ENCODE peak calls at places on chromosome 17, in six cellular contexts. One of them, this sample, is unnamed.

GRCh38 chr17:81037026-81037782 is 2.3 kb downstream of the BAIAP2 start:
- DNase-seq in GM12865: no peak
- DNase-seq in cardiac muscle cell: no peak
- DNase-seq in cardiac fibroblast: peak; percentile 22
- DNase-seq in ovary: no peak
- DNase-seq in CD8-positive, alpha-beta T cell: no peak
- DNase-seq in this sample: no peak

GRCh38 chr17:18015603-18016002 is 23.4 kb downstream of the ATPAF2 start:
- DNase-seq in ovary: no peak
- DNase-seq in CD8-positive, alpha-beta T cell: no peak
- DNase-seq in GM12865: no peak
- DNase-seq in cardiac muscle cell: no peak
- DNase-seq in cardiac fibroblast: no peak
- DNase-seq in this sample: no peak

GRCh38 chr17:80612997-80613731 is 68.5 kb downstream of the RPTOR start:
- DNase-seq in cardiac fibroblast: no peak
- DNase-seq in CD8-positive, alpha-beta T cell: no peak
- DNase-seq in cardiac muscle cell: no peak
- DNase-seq in GM12865: no peak
- DNase-seq in ovary: no peak
- DNase-seq in this sample: no peak

GRCh38 chr17:535165-535564 is 179.5 kb downstream of the VPS53 start:
- DNase-seq in CD8-positive, alpha-beta T cell: no peak
- DNase-seq in ovary: no peak
- DNase-seq in cardiac fibroblast: no peak
- DNase-seq in GM12865: no peak
- DNase-seq in cardiac muscle cell: no peak
- DNase-seq in this sample: no peak

GRCh38 chr17:18026408-18026776 is 12.6 kb downstream of the ATPAF2 start:
- DNase-seq in ovary: no peak
- DNase-seq in CD8-positive, alpha-beta T cell: peak; percentile 26
- DNase-seq in GM12865: no peak
- DNase-seq in cardiac muscle cell: peak; percentile 88
- DNase-seq in cardiac fibroblast: peak; percentile 86
- DNase-seq in this sample: peak; percentile 64

GRCh38 chr17:83151442-83152220 is 72.2 kb downstream of the METRNL start:
- DNase-seq in cardiac fibroblast: peak; percentile 11
- DNase-seq in cardiac muscle cell: no peak
- DNase-seq in CD8-positive, alpha-beta T cell: no peak
- DNase-seq in ovary: no peak
- DNase-seq in GM12865: no peak
- DNase-seq in this sample: peak; percentile 4

GRCh38 chr17:74071280-74071679 is 132.2 kb upstream of the RPL38 start:
- DNase-seq in ovary: no peak
- DNase-seq in GM12865: no peak
- DNase-seq in cardiac fibroblast: no peak
- DNase-seq in CD8-positive, alpha-beta T cell: no peak
- DNase-seq in cardiac muscle cell: no peak
- DNase-seq in this sample: no peak

GRCh38 chr17:69540356-69540755 is 125.9 kb downstream of the MAP2K6 start:
- DNase-seq in CD8-positive, alpha-beta T cell: no peak
- DNase-seq in cardiac muscle cell: peak; percentile 31
- DNase-seq in GM12865: no peak
- DNase-seq in cardiac fibroblast: peak; percentile 27
- DNase-seq in ovary: no peak
- DNase-seq in this sample: no peak

GRCh38 chr17:55547027-55547670 is 35.9 kb upstream of the SMIM36 start:
- DNase-seq in cardiac fibroblast: no peak
- DNase-seq in GM12865: no peak
- DNase-seq in ovary: no peak
- DNase-seq in CD8-positive, alpha-beta T cell: no peak
- DNase-seq in cardiac muscle cell: peak; percentile 39
- DNase-seq in this sample: peak; percentile 60

DNA sequence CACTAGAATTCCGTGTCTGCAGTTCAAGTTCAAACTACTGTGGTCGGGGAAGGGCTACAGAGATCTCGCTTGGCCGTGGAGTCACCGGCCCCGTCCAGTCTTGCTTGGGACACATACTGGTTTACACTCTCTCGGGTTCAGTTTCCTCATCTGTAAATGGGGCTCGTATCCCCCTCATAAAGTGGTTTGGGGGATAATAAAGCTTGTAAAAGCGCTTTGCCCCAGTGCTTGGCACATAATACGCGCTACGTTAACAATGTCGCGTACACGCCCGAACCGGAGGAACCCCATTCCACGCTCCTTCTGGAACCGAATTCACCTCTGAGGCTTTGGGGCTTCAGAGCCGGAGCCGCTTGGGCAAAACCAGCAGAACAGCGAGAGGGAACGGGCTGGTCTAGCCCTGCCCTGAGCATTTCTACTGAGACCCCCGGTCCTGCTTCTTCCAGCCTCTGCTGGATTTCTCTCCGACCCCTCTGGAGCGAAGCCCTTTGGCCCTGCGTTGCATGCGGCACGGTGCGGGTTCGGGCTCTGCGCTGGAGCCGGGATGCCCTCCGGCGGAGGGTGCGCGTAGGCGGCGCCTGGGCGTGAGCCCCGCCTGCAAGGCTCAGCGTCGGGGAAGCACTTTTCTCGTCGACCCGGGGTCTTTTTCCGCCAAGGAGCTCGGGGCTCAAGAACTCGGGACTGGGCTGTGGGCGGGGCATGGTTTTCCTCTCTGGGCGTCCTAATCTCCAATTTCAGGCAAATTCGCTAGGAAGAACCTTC is 26.1 kb upstream of the HOXB13 start:
- DNase-seq in cardiac fibroblast: no peak
- DNase-seq in GM12865: no peak
- DNase-seq in ovary: no peak
- DNase-seq in CD8-positive, alpha-beta T cell: no peak
- DNase-seq in cardiac muscle cell: no peak
- DNase-seq in this sample: no peak
- H3K4me3 ChIP-seq in cardiac fibroblast: no peak overlapping the region
- H3K4me3 ChIP-seq in GM12865: no peak overlapping the region
- H3K4me3 ChIP-seq in ovary: no peak overlapping the region
- H3K4me3 ChIP-seq in CD8-positive, alpha-beta T cell: no peak overlapping the region
- H3K4me3 ChIP-seq in cardiac muscle cell: no peak overlapping the region
- H3K4me3 ChIP-seq in this sample: no peak overlapping the region

DNA sequence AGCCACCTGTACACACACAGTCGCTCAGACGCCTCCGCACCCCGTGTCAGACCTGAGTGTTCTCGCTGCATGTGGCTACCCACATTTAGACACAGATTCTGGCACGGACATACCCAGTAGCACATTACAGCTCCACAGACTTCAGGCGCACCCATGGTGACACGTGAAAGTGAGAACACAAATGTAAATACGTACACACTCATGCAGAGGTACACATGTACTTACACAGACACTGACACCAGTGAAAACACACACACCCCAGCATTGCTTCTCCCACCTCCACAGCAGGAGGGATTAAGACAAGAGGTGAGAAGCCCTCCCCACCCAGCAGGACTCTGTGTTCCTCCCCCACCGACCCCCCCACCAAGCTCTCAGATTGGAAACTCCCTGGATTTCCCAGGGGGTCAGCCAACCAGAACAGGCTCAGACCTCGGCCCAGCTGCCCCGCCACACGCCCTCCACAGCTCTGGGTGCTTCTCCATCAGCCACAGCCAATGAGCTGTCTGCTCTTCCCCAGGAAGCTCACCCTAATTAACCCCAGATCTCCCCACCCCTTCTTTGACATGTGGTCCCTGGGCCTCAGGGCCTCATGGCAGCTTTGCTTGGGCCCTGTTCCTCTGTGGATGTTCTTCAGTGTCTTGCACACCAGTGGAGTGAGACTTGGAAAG is 5.3 kb upstream of the FOXN1 start:
- DNase-seq in cardiac fibroblast: no peak
- DNase-seq in ovary: no peak
- DNase-seq in CD8-positive, alpha-beta T cell: no peak
- DNase-seq in cardiac muscle cell: no peak
- DNase-seq in GM12865: peak; percentile 93
- DNase-seq in this sample: no peak
- TF ChIP-seq CTCF in cardiac fibroblast: no peak
- TF ChIP-seq CTCF in ovary: no peak
- TF ChIP-seq CTCF in CD8-positive, alpha-beta T cell: no peak
- TF ChIP-seq CTCF in cardiac muscle cell: no peak
- TF ChIP-seq CTCF in GM12865: no peak
- TF ChIP-seq CTCF in this sample: no peak

GRCh38 chr17:29592850-29593545 is at the start of gene ANKRD13B:
- DNase-seq in ovary: peak; percentile 73
- DNase-seq in cardiac muscle cell: no peak
- DNase-seq in GM12865: peak; percentile 55
- DNase-seq in CD8-positive, alpha-beta T cell: no peak
- DNase-seq in cardiac fibroblast: no peak
- DNase-seq in this sample: no peak

GRCh38 chr17:29590979-29591736 is 1.7 kb upstream of the GIT1 start:
- DNase-seq in CD8-positive, alpha-beta T cell: no peak
- DNase-seq in ovary: peak; percentile 71
- DNase-seq in cardiac muscle cell: peak; percentile 62
- DNase-seq in cardiac fibroblast: peak; percentile 61
- DNase-seq in GM12865: peak; percentile 46
- DNase-seq in this sample: peak; percentile 65

GRCh38 chr17:29590261-29590978 is 972 bp upstream of the GIT1 start:
- DNase-seq in CD8-positive, alpha-beta T cell: no peak
- DNase-seq in GM12865: no peak
- DNase-seq in cardiac fibroblast: peak; percentile 46
- DNase-seq in cardiac muscle cell: peak; percentile 48
- DNase-seq in ovary: no peak
- DNase-seq in this sample: peak; percentile 78

GRCh38 chr17:29593546-29594440 is 861 bp downstream of the ANKRD13B start:
- DNase-seq in ovary: no peak
- DNase-seq in cardiac muscle cell: peak; percentile 29
- DNase-seq in cardiac fibroblast: no peak
- DNase-seq in CD8-positive, alpha-beta T cell: no peak
- DNase-seq in GM12865: no peak
- DNase-seq in this sample: no peak

DNA sequence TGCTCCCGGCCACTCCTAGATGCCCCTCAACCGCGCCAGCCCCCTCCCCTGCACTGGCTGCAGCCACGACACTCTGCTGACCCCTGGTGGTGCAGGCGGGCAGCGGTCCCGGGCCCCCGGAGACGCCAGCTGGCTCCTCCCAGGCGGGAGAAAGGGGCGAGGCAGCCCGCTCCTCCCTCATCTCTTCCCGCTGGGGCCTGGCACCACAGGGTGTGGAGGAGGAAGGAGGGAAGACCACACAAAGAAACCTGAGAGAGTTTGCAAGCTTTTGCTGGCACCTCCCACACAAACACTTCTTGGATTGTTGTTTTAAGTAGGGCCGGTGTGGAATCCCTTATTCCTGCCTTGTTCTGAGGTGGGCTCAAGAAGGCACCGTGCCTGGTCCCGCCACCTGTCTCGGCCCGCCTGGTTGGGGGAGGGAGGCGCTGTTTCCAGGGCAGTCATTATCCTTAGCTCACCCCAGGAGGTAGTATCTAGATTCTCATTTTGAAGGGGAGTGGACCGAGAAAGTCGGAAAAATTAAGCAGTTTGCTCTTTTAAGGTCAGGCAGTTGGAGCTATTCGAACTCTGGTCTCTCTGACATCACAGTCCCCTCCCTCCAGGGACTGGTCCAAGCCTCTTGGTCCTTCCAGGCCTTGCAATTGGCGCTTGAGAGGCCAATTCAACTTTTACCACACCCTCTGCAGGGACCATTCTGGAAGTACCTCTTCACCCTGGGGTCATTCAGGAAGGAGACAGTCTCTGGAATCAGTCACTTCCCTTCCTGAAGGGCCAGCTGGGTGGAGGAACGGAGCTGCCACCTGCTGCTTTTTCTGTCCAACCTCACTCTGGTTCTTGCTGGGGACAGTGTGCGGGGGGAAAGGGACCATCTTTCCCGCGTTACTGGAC is 951 bp upstream of the ANKRD13B start:
- DNase-seq in CD8-positive, alpha-beta T cell: peak; percentile 72
- DNase-seq in GM12865: peak; percentile 75
- DNase-seq in ovary: peak; percentile 93
- DNase-seq in cardiac muscle cell: peak; percentile 86
- DNase-seq in cardiac fibroblast: peak; percentile 83
- DNase-seq in this sample: peak; percentile 70
- H3K4me3 ChIP-seq in CD8-positive, alpha-beta T cell: peak overlapping the region; percentile 54
- H3K4me3 ChIP-seq in GM12865: no peak overlapping the region
- H3K4me3 ChIP-seq in ovary: peak overlapping the region; percentile 28
- H3K4me3 ChIP-seq in cardiac muscle cell: peak overlapping the region; percentile 23
- H3K4me3 ChIP-seq in cardiac fibroblast: peak overlapping the region; percentile 18
- H3K4me3 ChIP-seq in this sample: peak overlapping the region; percentile 29

DNA sequence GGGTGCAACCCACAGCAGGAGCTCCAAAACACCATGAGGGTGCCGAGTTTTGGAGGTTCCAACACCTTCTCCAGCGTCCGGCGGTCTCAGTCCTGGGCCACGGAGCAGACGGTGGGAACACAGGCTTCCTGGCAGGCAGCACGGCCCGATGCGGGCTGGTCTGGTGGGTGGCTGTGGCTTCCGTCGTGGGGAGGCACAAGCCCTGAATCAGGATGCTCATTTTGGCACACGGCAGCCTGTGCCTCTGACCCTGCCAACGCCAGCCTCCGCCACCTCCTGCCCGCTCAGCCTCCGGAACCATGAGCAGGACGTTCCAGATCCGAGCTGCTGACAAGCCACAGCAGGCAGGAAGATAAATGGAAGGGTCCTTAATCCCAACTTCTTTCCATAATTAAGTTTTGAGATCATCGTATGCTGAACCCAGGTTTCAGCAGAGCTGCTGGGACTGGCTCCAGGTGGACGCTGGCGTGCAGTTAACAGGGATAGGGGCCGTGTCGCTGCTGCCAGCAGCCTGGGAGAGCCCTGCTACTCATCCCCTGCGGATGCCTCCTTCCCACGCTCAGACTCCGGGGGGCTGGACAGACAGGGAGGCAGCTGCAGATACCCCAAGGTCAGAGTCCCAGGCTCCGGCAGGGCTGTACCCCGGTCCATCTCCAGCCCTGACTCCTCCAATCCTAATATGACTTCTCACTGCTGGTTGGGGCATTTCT is 136.6 kb downstream of the ENGASE start:
- DNase-seq in GM12865: no peak
- DNase-seq in cardiac fibroblast: no peak
- DNase-seq in CD8-positive, alpha-beta T cell: no peak
- DNase-seq in cardiac muscle cell: no peak
- DNase-seq in ovary: no peak
- DNase-seq in this sample: no peak
- TF ChIP-seq CTCF in GM12865: no peak
- TF ChIP-seq CTCF in cardiac fibroblast: no peak
- TF ChIP-seq CTCF in CD8-positive, alpha-beta T cell: no peak
- TF ChIP-seq CTCF in cardiac muscle cell: no peak
- TF ChIP-seq CTCF in ovary: no peak
- TF ChIP-seq CTCF in this sample: no peak

GRCh38 chr17:32875230-32875903 is 1.6 kb downstream of the MYO1D start:
- DNase-seq in CD8-positive, alpha-beta T cell: no peak
- DNase-seq in cardiac fibroblast: no peak
- DNase-seq in cardiac muscle cell: no peak
- DNase-seq in GM12865: no peak
- DNase-seq in ovary: no peak
- DNase-seq in this sample: no peak
- H3K4me3 ChIP-seq in CD8-positive, alpha-beta T cell: no peak overlapping the region
- H3K4me3 ChIP-seq in cardiac fibroblast: peak overlapping the region; percentile 80
- H3K4me3 ChIP-seq in cardiac muscle cell: peak overlapping the region; percentile 91
- H3K4me3 ChIP-seq in GM12865: peak overlapping the region; percentile 56
- H3K4me3 ChIP-seq in ovary: peak overlapping the region; percentile 88
- H3K4me3 ChIP-seq in this sample: peak overlapping the region; percentile 73